ENCODE peak calls at places on chromosomes 2 and 18, in five cellular contexts. C is brain microvascular endothelial cell, R is nephron progenitor cell, O is RWPE1, I is AG04450. F is an unnamed sample.
A peak's percentile ranks its signal among the peaks of the same experiment; 100 is the strongest.

GRCh38 chr2:31088516-31089195 is 49.6 kb downstream of the GALNT14 start:
- DNase-seq in C (no peak), R (no peak), O (no peak), I (no peak), F (no peak)

GRCh38 chr2:212953170-212953920 is 198.1 kb downstream of the IKZF2 start:
- DNase-seq in C (no peak), R (no peak), O (no peak), I (no peak), F (peak; percentile 26)

GRCh38 chr2:219034823-219035222 is 6.5 kb downstream of the CFAP65 start:
- DNase-seq in C (no peak), R (no peak), O (no peak), I (no peak), F (no peak)

GRCh38 chr2:181836583-181836982 is 54.9 kb upstream of the ITPRID2 start:
- DNase-seq in C (no peak), R (no peak), O (no peak), I (no peak), F (no peak)

GRCh38 chr2:72143441-72144356 is 4.0 kb downstream of the CYP26B1 start:
- DNase-seq in C (no peak), R (peak; percentile 52), O (no peak), I (no peak), F (no peak)

GRCh38 chr2:86786001-86786536 is 4.6 kb downstream of the CD8A start:
- DNase-seq in C (no peak), R (no peak), O (no peak), I (no peak), F (no peak)

GRCh38 chr2:112201706-112202430 is 53.0 kb downstream of the ZC3H8 start:
- DNase-seq in C (no peak), R (no peak), O (no peak), I (no peak), F (no peak)

GRCh38 chr2:106269591-106270291 is 75.6 kb upstream of the UXS1 start:
- DNase-seq in C (no peak), R (no peak), O (no peak), I (no peak), F (peak; percentile 55)

GRCh38 chr2:98518106-98518505 is 73.4 kb downstream of the INPP4A start:
- DNase-seq in C (no peak), R (no peak), O (no peak), I (no peak), F (peak; percentile 70)

GRCh38 chr2:17857016-17857415 is 21.5 kb upstream of the KCNS3 start:
- DNase-seq in C (peak; percentile 53), R (no peak), O (no peak), I (no peak), F (no peak)

GRCh38 chr2:152336854-152337510 is 2.0 kb downstream of the FMNL2 start:
- DNase-seq in C (peak; percentile 48), R (peak; percentile 25), O (peak; percentile 17), I (no peak), F (no peak)

GRCh38 chr2:74148457-74149248 is 941 bp upstream of the BOLA3 start:
- DNase-seq in C (no peak), R (no peak), O (no peak), I (no peak), F (no peak)

GRCh38 chr2:128374001-128374710 is 55.5 kb upstream of the HS6ST1 start:
- DNase-seq in C (peak; percentile 76), R (no peak), O (peak; percentile 29), I (peak; percentile 72), F (no peak)

GRCh38 chr2:235992024-235992423 is 176.2 kb downstream of the GBX2 start:
- DNase-seq in C (no peak), R (no peak), O (no peak), I (no peak), F (no peak)

GRCh38 chr2:174607989-174608865 is 10.6 kb upstream of the WIPF1 start:
- DNase-seq in C (no peak), R (no peak), O (no peak), I (no peak), F (peak; percentile 39)

GRCh38 chr2:84713441-84713840 is 167.4 kb downstream of the TRABD2A start:
- DNase-seq in C (no peak), R (no peak), O (no peak), I (no peak), F (no peak)

GRCh38 chr2:229718057-229718456 is 3.7 kb upstream of the DNER start:
- DNase-seq in C (no peak), R (no peak), O (no peak), I (no peak), F (no peak)

GRCh38 chr18:46320297-46320696 is 216.1 kb downstream of the HAUS1 start:
- DNase-seq in C (no peak), R (no peak), O (no peak), I (no peak), F (no peak)
- TF ChIP-seq CTCF in C (peak; percentile 25), R (no peak), O (no peak), I (no peak), F (no peak)

GRCh38 chr2:42808301-42808700 is 15.9 kb upstream of the HAAO start:
- DNase-seq in C (no peak), R (no peak), O (no peak), I (no peak), F (no peak)

GRCh38 chr2:42809131-42809875 is 16.9 kb upstream of the HAAO start:
- DNase-seq in C (no peak), R (no peak), O (no peak), I (no peak), F (no peak)

GRCh38 chr2:42810126-42810970 is 18.0 kb upstream of the HAAO start:
- DNase-seq in C (peak; percentile 94), R (peak; percentile 94), O (peak; percentile 91), I (peak; percentile 93), F (peak; percentile 93)

GRCh38 chr2:42810971-42811865 is 18.8 kb upstream of the HAAO start:
- DNase-seq in C (peak; percentile 15), R (peak; percentile 50), O (no peak), I (no peak), F (peak; percentile 74)

DNA sequence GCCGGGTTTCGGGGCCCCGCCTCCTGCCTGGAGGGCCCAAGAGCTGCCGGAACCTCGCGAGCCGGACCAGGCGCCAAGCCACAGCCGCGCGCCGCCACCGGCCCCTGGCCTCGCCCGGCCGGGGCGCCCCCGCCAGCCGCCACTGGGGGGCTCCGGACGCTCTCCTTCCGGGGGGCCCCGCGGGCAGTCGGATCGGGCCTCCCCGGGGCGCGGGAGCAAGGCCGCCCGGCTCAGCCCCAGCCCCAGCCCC is 17.4 kb upstream of the HAAO start:
- DNase-seq in C (peak; percentile 76), R (peak; percentile 78), O (peak; percentile 75), I (peak; percentile 33), F (no peak)
- TF ChIP-seq CTCF in C (no peak), R (no peak), O (peak; percentile 44), I (no peak), F (peak; percentile 22)

GRCh38 chr2:162457487-162457886 is 113.6 kb downstream of the GCA start:
- DNase-seq in C (no peak), R (no peak), O (no peak), I (no peak), F (no peak)

GRCh38 chr2:162462911-162463310 is 119.0 kb downstream of the GCA start:
- DNase-seq in C (no peak), R (no peak), O (no peak), I (no peak), F (no peak)

GRCh38 chr2:162457021-162457420 is 113.1 kb downstream of the GCA start:
- DNase-seq in C (no peak), R (no peak), O (no peak), I (no peak), F (no peak)
- TF ChIP-seq CTCF in C (no peak), R (no peak), O (no peak), I (no peak), F (no peak)

DNA sequence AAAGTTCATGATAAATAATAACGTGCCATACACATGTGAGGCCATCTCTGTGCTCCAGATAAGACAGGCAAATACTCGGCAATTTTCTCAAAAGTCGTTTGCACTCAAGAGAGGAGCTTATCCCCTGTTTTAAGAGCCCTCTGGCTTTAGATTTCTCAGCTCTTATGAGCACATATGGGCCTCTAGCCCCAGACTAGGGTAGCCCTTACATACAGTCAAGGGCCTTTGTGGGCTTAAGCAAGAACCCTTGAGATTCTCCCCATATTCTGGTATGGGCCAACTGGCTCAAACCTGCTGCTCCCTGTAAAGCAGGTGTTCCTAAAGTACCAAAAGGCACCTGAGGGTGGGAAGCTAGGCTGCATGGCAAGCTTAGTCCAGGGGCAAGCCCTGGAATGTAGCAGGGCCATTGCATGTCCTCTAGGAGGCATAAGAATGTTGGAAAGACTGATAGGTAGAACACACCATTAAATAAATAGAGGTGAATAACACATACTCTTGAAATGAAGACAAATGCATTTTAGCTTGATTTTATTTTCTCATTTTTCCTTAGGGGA is 66.1 kb downstream of the FASTKD2 start:
- DNase-seq in C (no peak), R (no peak), O (no peak), I (no peak), F (no peak)
- TF ChIP-seq CTCF in C (no peak), R (no peak), O (no peak), I (no peak), F (no peak)

GRCh38 chr2:139916822-139917221 is 1136.6 kb upstream of the NXPH2 start:
- DNase-seq in C (no peak), R (no peak), O (no peak), I (no peak), F (no peak)
- TF ChIP-seq CTCF in C (no peak), R (no peak), O (no peak), I (no peak), F (no peak)

GRCh38 chr2:96245609-96246390 is 20.0 kb downstream of the TMEM127 start:
- DNase-seq in C (peak; percentile 65), R (no peak), O (no peak), I (no peak), F (no peak)
- TF ChIP-seq CTCF in C (no peak), R (no peak), O (no peak), I (no peak), F (no peak)

DNA sequence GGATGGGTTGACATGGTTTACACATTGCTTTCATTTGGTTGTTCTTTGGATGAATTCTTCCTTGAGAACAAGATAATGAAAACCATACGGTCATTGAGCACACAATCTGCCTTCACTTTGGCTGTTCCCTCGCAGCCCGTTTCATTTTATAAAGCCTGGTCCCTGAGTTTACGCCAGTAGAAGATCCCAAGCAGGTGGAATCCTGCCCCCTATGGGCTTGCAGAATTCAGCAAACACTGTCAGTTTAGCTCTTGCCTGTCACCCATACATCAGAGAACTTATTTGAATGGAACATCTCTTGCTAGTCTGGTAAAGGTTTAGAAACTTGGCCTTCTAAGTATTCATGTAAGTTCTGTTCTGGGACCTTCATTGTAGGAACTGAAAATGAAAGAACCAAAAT is 666.4 kb upstream of the ZEB2 start:
- DNase-seq in C (no peak), R (no peak), O (no peak), I (no peak), F (peak; percentile 3)
- TF ChIP-seq CTCF in C (peak; percentile 14), R (no peak), O (no peak), I (no peak), F (no peak)

GRCh38 chr2:27739058-27739373 is 32.5 kb upstream of the MRPL33 start:
- DNase-seq in C (no peak), R (no peak), O (no peak), I (no peak), F (no peak)

GRCh38 chr2:27736031-27736889 is 35.3 kb upstream of the MRPL33 start:
- DNase-seq in C (no peak), R (no peak), O (no peak), I (no peak), F (no peak)

GRCh38 chr2:27738349-27739057 is 33.0 kb upstream of the MRPL33 start:
- DNase-seq in C (no peak), R (no peak), O (no peak), I (no peak), F (no peak)

GRCh38 chr2:27736890-27737204 is 34.7 kb upstream of the MRPL33 start:
- DNase-seq in C (no peak), R (no peak), O (no peak), I (no peak), F (no peak)

GRCh38 chr2:27737676-27738348 is 33.7 kb upstream of the MRPL33 start:
- DNase-seq in C (peak; percentile 88), R (no peak), O (no peak), I (peak; percentile 7), F (no peak)
- TF ChIP-seq CTCF in C (peak; percentile 12), R (no peak), O (no peak), I (no peak), F (no peak)

F was measured in GM13976.